ENCODE peak calls at places on chromosomes 3 and 15, in four cellular contexts. One of them, this sample, is unnamed.

GRCh38 chr15:69337133-69337532 is 38.4 kb downstream of the PAQR5 start:
- DNase-seq in CD8-positive, alpha-beta T cell: no peak
- DNase-seq in mucosa of descending colon: no peak
- DNase-seq in OCI-LY7: no peak
- DNase-seq in this sample: no peak

GRCh38 chr3:153338487-153338886 is 176.5 kb downstream of the RAP2B start:
- DNase-seq in CD8-positive, alpha-beta T cell: no peak
- DNase-seq in mucosa of descending colon: no peak
- DNase-seq in OCI-LY7: no peak
- DNase-seq in this sample: no peak

GRCh38 chr3:34683851-34684250 is 885.4 kb downstream of the PDCD6IP start:
- DNase-seq in CD8-positive, alpha-beta T cell: peak; percentile 18
- DNase-seq in mucosa of descending colon: no peak
- DNase-seq in OCI-LY7: peak; percentile 59
- DNase-seq in this sample: no peak

GRCh38 chr3:69828817-69829216 is 89.6 kb downstream of the MITF start:
- DNase-seq in CD8-positive, alpha-beta T cell: no peak
- DNase-seq in mucosa of descending colon: no peak
- DNase-seq in OCI-LY7: no peak
- DNase-seq in this sample: no peak

GRCh38 chr3:167184511-167184910 is 195.6 kb downstream of the ZBBX start:
- DNase-seq in CD8-positive, alpha-beta T cell: no peak
- DNase-seq in mucosa of descending colon: no peak
- DNase-seq in OCI-LY7: no peak
- DNase-seq in this sample: no peak

GRCh38 chr3:117616213-117616612 is 906.6 kb downstream of the TUSC7 start:
- DNase-seq in CD8-positive, alpha-beta T cell: no peak
- DNase-seq in mucosa of descending colon: no peak
- DNase-seq in OCI-LY7: no peak
- DNase-seq in this sample: no peak

GRCh38 chr3:147431746-147432145 is 22.6 kb downstream of the ZIC1 start:
- DNase-seq in CD8-positive, alpha-beta T cell: no peak
- DNase-seq in mucosa of descending colon: no peak
- DNase-seq in OCI-LY7: no peak
- DNase-seq in this sample: no peak

GRCh38 chr3:34016925-34017592 is 218.6 kb downstream of the PDCD6IP start:
- DNase-seq in CD8-positive, alpha-beta T cell: peak; percentile 32
- DNase-seq in mucosa of descending colon: no peak
- DNase-seq in OCI-LY7: peak; percentile 84
- DNase-seq in this sample: peak; percentile 12

DNA sequence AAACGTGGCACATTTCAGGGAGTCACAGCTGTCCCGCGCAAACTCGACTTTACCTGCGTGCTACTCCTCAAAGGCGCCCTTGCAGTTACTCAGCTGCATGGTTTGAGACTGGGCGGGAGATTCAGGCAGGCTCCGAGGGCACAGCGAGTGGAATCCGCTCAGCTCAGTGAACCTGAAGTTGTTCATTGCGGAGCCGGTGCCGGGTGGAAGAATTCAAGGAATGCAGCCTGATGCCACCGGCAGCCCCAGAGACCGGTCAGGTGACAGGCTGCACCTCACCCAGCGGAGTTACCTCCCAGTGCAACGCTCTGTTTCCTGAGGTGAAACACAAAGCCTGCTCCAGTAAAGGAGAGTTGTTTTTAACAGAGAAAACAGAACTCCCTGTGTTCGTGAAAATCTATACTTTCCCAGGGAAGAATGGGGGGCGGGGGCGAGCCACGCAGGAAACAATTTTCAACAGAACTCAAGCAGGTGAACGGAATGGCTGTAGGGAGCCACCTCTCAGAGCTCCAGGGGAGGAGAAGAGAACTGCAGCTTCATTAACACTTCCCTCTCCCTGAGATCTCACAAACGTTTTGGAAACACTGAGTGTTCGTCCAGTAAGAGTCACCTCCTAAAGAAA is 3.8 kb downstream of the VEPH1 start:
- DNase-seq in CD8-positive, alpha-beta T cell: no peak
- DNase-seq in mucosa of descending colon: peak; percentile 72
- DNase-seq in OCI-LY7: no peak
- DNase-seq in this sample: no peak
- H3K4me3 ChIP-seq in CD8-positive, alpha-beta T cell: no peak overlapping the region
- H3K4me3 ChIP-seq in mucosa of descending colon: no peak overlapping the region
- H3K4me3 ChIP-seq in OCI-LY7: no peak overlapping the region
- H3K4me3 ChIP-seq in this sample: no peak overlapping the region

DNA sequence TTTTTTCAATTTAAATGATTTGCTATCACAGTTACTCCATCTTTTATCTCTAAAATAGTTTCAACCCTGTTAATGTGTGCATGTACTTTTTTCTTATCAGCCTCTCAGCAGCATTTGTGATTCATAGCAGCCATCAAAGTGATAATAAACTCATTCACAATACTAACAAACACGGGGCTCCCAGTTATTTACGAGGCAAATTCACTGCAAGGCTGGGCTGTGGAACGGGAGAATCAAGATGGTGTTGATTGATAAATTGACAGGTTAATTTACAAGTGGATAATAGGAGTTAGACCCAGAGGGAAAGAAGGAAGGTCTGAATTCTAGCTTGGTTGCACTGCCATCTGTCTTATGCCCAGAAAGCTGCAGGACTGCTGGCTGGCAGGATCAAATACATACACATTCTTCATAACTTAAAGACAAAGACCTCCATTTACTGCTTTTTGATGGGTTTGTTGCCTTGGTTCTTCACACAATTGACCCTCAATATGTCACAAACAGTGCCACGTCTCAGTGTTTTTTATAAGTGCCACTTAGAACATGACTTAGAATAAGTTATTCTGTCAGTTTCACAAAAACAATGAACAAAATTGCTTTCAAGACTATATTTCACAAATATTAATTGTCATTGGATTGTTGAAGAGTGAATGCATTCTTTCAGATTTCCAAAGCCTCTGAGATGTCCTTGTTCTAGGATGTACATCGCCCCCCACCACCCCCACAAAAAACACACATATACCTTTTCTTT is 562.8 kb downstream of the NR2F2 start:
- DNase-seq in CD8-positive, alpha-beta T cell: no peak
- DNase-seq in mucosa of descending colon: no peak
- DNase-seq in OCI-LY7: no peak
- DNase-seq in this sample: no peak
- TF ChIP-seq CTCF in CD8-positive, alpha-beta T cell: no peak
- TF ChIP-seq CTCF in mucosa of descending colon: no peak
- TF ChIP-seq CTCF in OCI-LY7: peak; percentile 14
- TF ChIP-seq CTCF in this sample: no peak

GRCh38 chr3:27714101-27714526 is 8.0 kb downstream of the EOMES start:
- DNase-seq in CD8-positive, alpha-beta T cell: no peak
- DNase-seq in mucosa of descending colon: no peak
- DNase-seq in OCI-LY7: no peak
- DNase-seq in this sample: no peak
- H3K4me3 ChIP-seq in CD8-positive, alpha-beta T cell: peak overlapping the region; percentile 73
- H3K4me3 ChIP-seq in mucosa of descending colon: no peak overlapping the region
- H3K4me3 ChIP-seq in OCI-LY7: no peak overlapping the region
- H3K4me3 ChIP-seq in this sample: no peak overlapping the region

DNA sequence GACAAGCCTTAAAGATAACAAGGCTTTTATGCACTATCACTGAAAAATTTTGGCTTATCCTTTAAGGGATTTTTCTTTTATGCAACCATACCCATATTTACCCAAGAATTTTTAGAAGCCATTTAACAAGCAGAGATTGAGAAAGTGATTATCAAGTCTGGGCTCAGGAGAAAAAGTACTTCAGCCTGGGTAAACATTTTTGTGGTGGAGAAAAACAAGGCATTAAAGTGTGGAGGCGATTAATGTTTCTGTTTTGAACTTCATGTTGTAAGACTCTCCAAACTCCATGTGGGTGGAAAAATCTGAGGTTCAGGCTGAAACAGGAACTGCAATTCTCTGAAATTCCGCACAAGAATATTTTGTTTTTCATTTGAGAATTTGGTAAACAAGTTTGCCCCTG is 260.4 kb upstream of the KCNMB2 start:
- DNase-seq in CD8-positive, alpha-beta T cell: no peak
- DNase-seq in mucosa of descending colon: no peak
- DNase-seq in OCI-LY7: no peak
- DNase-seq in this sample: no peak
- TF ChIP-seq CTCF in CD8-positive, alpha-beta T cell: no peak
- TF ChIP-seq CTCF in mucosa of descending colon: no peak
- TF ChIP-seq CTCF in OCI-LY7: no peak
- TF ChIP-seq CTCF in this sample: no peak